ENCODE peak calls at places on chromosomes 1 and 21, in ten cellular contexts. C is ACHN; I is effector memory CD8-positive, alpha-beta T cell; U is WERI-Rb-1; A is astrocyte of the spinal cord; X is nucleus accumbens; E is endothelial cell; Z is stimulated activated CD4-positive, alpha-beta T cell treated with anti-CD3 and anti-CD28 coated beads, Interleukin-12 subunit alpha, Interleukin-12 subunit beta, amount 100 ng/mL, for 4 hours; Y is NCI-H1436; P is B cell. N is an unnamed sample.
A peak's percentile ranks its signal among the peaks of the same experiment; 100 is the strongest.

GRCh38 chr1:27403065-27403726 is 10.8 kb downstream of the GPR3 start:
- DNase-seq in C (peak; percentile 12), I (peak; percentile 48), U (no peak), A (peak; percentile 69), X (no peak), E (no peak), Z (no peak), Y (no peak), P (peak; percentile 86), N (no peak)

GRCh38 chr1:24749257-24749656 is 4.0 kb downstream of the CLIC4 start:
- DNase-seq in C (no peak), I (no peak), U (no peak), A (no peak), X (no peak), E (no peak), Z (no peak), Y (no peak), P (no peak), N (no peak)

GRCh38 chr1:247833601-247834000 is 8.1 kb downstream of the OR11L1 start:
- DNase-seq in C (no peak), I (no peak), U (peak; percentile 44), A (no peak), X (no peak), E (no peak), Z (no peak), Y (no peak), P (no peak), N (no peak)

GRCh38 chr1:22447581-22448215 is 4.0 kb upstream of the ZBTB40 start:
- DNase-seq in C (peak; percentile 68), I (no peak), U (no peak), A (peak; percentile 56), X (no peak), E (no peak), Z (no peak), Y (no peak), P (no peak), N (no peak)

GRCh38 chr1:229599218-229599812 is 26.6 kb downstream of the TAF5L start:
- DNase-seq in C (no peak), I (no peak), U (no peak), A (no peak), X (no peak), E (no peak), Z (no peak), Y (no peak), P (no peak), N (no peak)

GRCh38 chr1:160647329-160647720 is 481 bp upstream of the SLAMF1 start:
- DNase-seq in C (no peak), I (no peak), U (no peak), A (no peak), X (no peak), E (no peak), Z (no peak), Y (no peak), P (no peak), N (no peak)

GRCh38 chr1:85125891-85126290 is 74.9 kb downstream of the SYDE2 start:
- DNase-seq in C (no peak), I (no peak), U (no peak), A (no peak), X (no peak), E (no peak), Z (no peak), Y (no peak), P (no peak), N (no peak)

GRCh38 chr21:34020005-34020847 is 53.2 kb upstream of the MRPS6 start:
- DNase-seq in C (no peak), I (no peak), U (no peak), A (no peak), X (no peak), E (no peak), Z (no peak), Y (no peak), P (peak; percentile 63), N (no peak)